ENCODE peak calls at places on chromosomes 1 and 21, in five cellular contexts. W is K562, F is A549, P is HepG2, D is GM12878. G is an unnamed sample.

GRCh38 chr1:221397606-221398005 is 344.3 kb downstream of the DUSP10 start:
- DNase-seq in W (no peak), F (no peak), P (no peak), D (no peak), G (no peak)

GRCh38 chr1:205843031-205843859 is 6.7 kb downstream of the PM20D1 start:
- DNase-seq in W (no peak), F (no peak), P (no peak), D (no peak), G (no peak)

GRCh38 chr1:36161656-36162531 is 5.9 kb downstream of the MAP7D1 start:
- DNase-seq in W (peak; percentile 58), F (no peak), P (no peak), D (no peak), G (peak; percentile 31)

GRCh38 chr1:89821322-89822108 is 683 bp downstream of the LRRC8D start:
- DNase-seq in W (peak; percentile 81), F (peak; percentile 41), P (peak; percentile 62), D (no peak), G (peak; percentile 31)

GRCh38 chr1:194755241-194755953 is 1569.0 kb upstream of the B3GALT2 start:
- DNase-seq in W (no peak), F (no peak), P (no peak), D (no peak), G (no peak)

GRCh38 chr1:33082575-33083112 is 1.7 kb downstream of the AZIN2 start:
- DNase-seq in W (no peak), F (no peak), P (no peak), D (no peak), G (no peak)

GRCh38 chr1:235259133-235259778 is 68.7 kb downstream of the ARID4B start:
- DNase-seq in W (no peak), F (no peak), P (no peak), D (peak; percentile 38), G (no peak)

GRCh38 chr1:175463856-175464255 is 271.3 kb upstream of the KIAA0040 start:
- DNase-seq in W (no peak), F (no peak), P (no peak), D (no peak), G (no peak)

GRCh38 chr1:161872506-161872905 is 106.4 kb downstream of the ATF6 start:
- DNase-seq in W (no peak), F (no peak), P (no peak), D (no peak), G (peak; percentile 56)

GRCh38 chr1:150987928-150988327 is 5.8 kb downstream of the ANXA9 start:
- DNase-seq in W (no peak), F (no peak), P (no peak), D (no peak), G (no peak)

GRCh38 chr1:3014041-3014440 is 7.2 kb upstream of the ACTRT2 start:
- DNase-seq in W (no peak), F (no peak), P (no peak), D (no peak), G (no peak)

GRCh38 chr1:243375596-243375995 is 119.8 kb downstream of the SDCCAG8 start:
- DNase-seq in W (no peak), F (no peak), P (no peak), D (no peak), G (no peak)

GRCh38 chr1:58979085-58979484 is 195.2 kb upstream of the JUN start:
- DNase-seq in W (no peak), F (no peak), P (no peak), D (no peak), G (no peak)

GRCh38 chr21:33268736-33269441 is 2.7 kb downstream of the IL10RB start:
- DNase-seq in W (no peak), F (no peak), P (peak; percentile 29), D (peak; percentile 96), G (no peak)

GRCh38 chr1:155309423-155310021 is 856 bp downstream of the FDPS start:
- DNase-seq in W (peak; percentile 61), F (no peak), P (no peak), D (no peak), G (peak; percentile 69)

GRCh38 chr1:172745014-172745413 is 86.1 kb downstream of the FASLG start:
- DNase-seq in W (peak; percentile 71), F (peak; percentile 30), P (peak; percentile 52), D (peak; percentile 79), G (peak; percentile 82)

GRCh38 chr1:169115891-169116585 is 9.5 kb downstream of the ATP1B1 start:
- DNase-seq in W (no peak), F (no peak), P (peak; percentile 96), D (peak; percentile 66), G (no peak)

GRCh38 chr1:35929730-35930592 is 944 bp upstream of the AGO3 start:
- DNase-seq in W (peak; percentile 80), F (peak; percentile 16), P (peak; percentile 15), D (no peak), G (no peak)

GRCh38 chr1:213622365-213623087 is 365.2 kb upstream of the PROX1 start:
- DNase-seq in W (no peak), F (no peak), P (peak; percentile 30), D (peak; percentile 4), G (no peak)

GRCh38 chr1:8681317-8681650 is 136.2 kb downstream of the RERE start:
- DNase-seq in W (no peak), F (no peak), P (peak; percentile 63), D (no peak), G (no peak)

GRCh38 chr21:42624095-42624830 is 29.2 kb upstream of the PDE9A start:
- DNase-seq in W (no peak), F (no peak), P (peak; percentile 62), D (no peak), G (no peak)

GRCh38 chr1:31562707-31563360 is 13.5 kb upstream of the TINAGL1 start:
- DNase-seq in W (no peak), F (no peak), P (no peak), D (no peak), G (peak; percentile 20)

GRCh38 chr1:191624044-191624443 is 534.2 kb upstream of the RGS18 start:
- DNase-seq in W (no peak), F (no peak), P (no peak), D (no peak), G (no peak)

GRCh38 chr1:7554343-7555270 is 216.5 kb upstream of the VAMP3 start:
- DNase-seq in W (no peak), F (no peak), P (no peak), D (no peak), G (no peak)

GRCh38 chr21:38982096-38982495 is 176.4 kb downstream of the ETS2 start:
- DNase-seq in W (no peak), F (no peak), P (peak; percentile 56), D (no peak), G (no peak)

GRCh38 chr1:82901118-82901517 is 1097.8 kb downstream of the TTLL7 start:
- DNase-seq in W (no peak), F (no peak), P (no peak), D (no peak), G (no peak)

GRCh38 chr1:43558346-43558841 is 27.7 kb downstream of the PTPRF start:
- DNase-seq in W (no peak), F (no peak), P (no peak), D (no peak), G (no peak)

GRCh38 chr1:10415211-10415930 is 14.9 kb upstream of the CENPS start:
- DNase-seq in W (peak; percentile 94), F (peak; percentile 51), P (peak; percentile 24), D (no peak), G (peak; percentile 84)

GRCh38 chr1:9363061-9363471 is 70.4 kb downstream of the SPSB1 start:
- DNase-seq in W (no peak), F (no peak), P (no peak), D (no peak), G (no peak)

GRCh38 chr1:116151739-116152576 is 40.8 kb downstream of the MAB21L3 start:
- DNase-seq in W (peak; percentile 88), F (peak; percentile 77), P (no peak), D (peak; percentile 23), G (peak; percentile 78)
- H3K27ac ChIP-seq in W (peak overlapping the region; percentile 51), F (peak overlapping the region; percentile 80), P (peak overlapping the region; percentile 87), D (no peak overlapping the region), G (peak overlapping the region; percentile 84)

GRCh38 chr1:203441811-203442210 is 33.8 kb upstream of the PRELP start:
- DNase-seq in W (no peak), F (no peak), P (no peak), D (no peak), G (no peak)

GRCh38 chr1:203447147-203447546 is 28.5 kb upstream of the PRELP start:
- DNase-seq in W (no peak), F (no peak), P (no peak), D (no peak), G (no peak)

GRCh38 chr1:203442821-203443220 is 32.8 kb upstream of the PRELP start:
- DNase-seq in W (no peak), F (no peak), P (no peak), D (no peak), G (no peak)

GRCh38 chr1:203443296-203443695 is 32.3 kb upstream of the PRELP start:
- DNase-seq in W (no peak), F (no peak), P (no peak), D (no peak), G (no peak)

DNA sequence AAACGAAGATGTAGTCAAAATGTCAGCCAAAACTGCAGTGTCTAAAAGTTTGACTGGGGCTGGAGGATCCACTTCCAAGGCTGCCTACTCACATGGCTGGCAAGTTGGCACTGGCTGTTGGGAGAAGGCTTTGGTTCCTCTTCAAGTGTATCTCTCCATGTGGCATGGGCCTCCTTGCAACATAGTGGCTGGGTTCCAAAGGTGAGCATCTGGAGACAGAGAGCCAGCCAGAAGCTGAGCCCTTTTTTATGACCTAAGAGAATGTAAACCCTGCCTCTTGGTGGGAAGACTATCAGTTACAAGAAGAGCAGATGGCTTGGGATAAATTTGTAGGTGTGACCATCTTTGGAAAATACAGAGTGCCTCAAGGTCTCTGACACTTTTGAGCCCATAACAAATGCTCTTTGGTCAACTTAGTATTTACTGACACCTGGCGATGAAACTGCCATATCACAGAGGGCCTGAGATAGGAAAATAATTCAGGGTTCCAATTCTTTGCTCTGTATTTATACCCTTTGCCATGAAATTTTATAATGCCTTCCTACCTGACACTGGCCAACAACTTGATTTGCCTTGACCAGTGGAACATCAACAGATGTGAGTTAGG is 31.4 kb upstream of the PRELP start:
- DNase-seq in W (no peak), F (no peak), P (no peak), D (no peak), G (no peak)
- TF ChIP-seq MYC in W (no peak), F (no peak), P (no peak), D (no peak), G (no peak)

DNA sequence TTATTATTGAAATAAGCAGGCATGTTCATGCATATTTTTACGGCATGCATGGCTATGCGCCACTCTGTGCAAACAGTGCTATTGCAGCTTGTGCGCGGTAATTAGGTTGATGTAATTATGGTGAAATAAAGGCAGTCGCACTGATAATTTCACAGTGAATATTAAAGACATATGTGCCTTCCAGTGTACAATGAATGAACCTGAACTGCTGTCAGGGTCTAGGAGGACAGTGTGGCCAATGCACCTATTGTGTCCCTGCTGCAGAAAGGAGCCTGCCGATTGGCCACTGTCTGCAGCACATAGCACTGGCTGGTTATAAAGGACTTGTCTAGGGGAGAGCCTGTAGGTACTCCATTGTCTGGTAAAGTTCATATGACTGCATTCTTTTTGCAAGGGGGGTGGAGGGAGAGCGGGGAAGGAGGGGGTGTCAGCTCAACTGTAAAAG is 340.4 kb downstream of the USP25 start:
- DNase-seq in W (no peak), F (no peak), P (no peak), D (no peak), G (no peak)
- H3K4me3 ChIP-seq in W (no peak overlapping the region), F (no peak overlapping the region), P (no peak overlapping the region), D (no peak overlapping the region), G (no peak overlapping the region)

DNA sequence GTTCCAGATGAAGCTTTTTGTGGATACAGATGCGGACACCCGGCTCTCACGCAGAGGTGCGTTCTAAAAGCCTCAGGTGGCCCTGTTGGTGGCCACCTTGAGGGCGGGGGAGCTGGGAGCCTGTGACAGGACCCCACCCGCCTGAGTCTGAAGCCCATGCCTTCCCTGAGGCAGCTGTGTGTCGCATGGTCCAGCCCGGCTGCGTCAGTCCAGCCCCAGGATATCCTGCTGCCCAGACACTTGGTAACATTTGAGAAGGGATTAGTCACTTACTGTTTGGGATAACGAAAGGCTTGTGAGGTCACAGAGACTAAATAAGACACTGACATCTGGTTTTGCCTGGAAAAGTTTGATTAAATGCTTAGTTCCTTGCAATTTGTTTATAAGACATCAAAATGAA is 68.9 kb downstream of the UCK2 start:
- DNase-seq in W (no peak), F (no peak), P (no peak), D (no peak), G (peak; percentile 94)
- H3K27ac ChIP-seq in W (no peak overlapping the region), F (no peak overlapping the region), P (no peak overlapping the region), D (no peak overlapping the region), G (peak overlapping the region; percentile 98)

G was measured in endothelial cell of umbilical vein.